ENCODE peak calls at places on chromosomes 4 and X, in five cellular contexts. U is GM06990, C is endothelial cell, Q is HTR-8/SVneo, W is IMR-90. H is an unnamed sample.

GRCh38 chr4:13633671-13634070 is 6.1 kb upstream of the BOD1L1 start:
- DNase-seq in Q (no peak), C (no peak), U (no peak), W (no peak), H (no peak)

GRCh38 chr4:163367651-163368050 is 24.0 kb downstream of the NPY5R start:
- DNase-seq in C (no peak), Q (no peak), W (no peak), U (no peak), H (no peak)

GRCh38 chr4:119623025-119623424 is 5.6 kb downstream of the PDE5A start:
- DNase-seq in U (no peak), C (no peak), Q (no peak), W (peak), H (no peak)

GRCh38 chrX:30663317-30663716 is 10.1 kb downstream of the GK start:
- DNase-seq in U (no peak), W (no peak), C (no peak), Q (no peak), H (no peak)

GRCh38 chr4:40369437-40370278 is 34.5 kb downstream of the CHRNA9 start:
- DNase-seq in C (no peak), W (no peak), U (peak), Q (no peak), H (no peak)

GRCh38 chr4:95637047-95637600 is 88.4 kb upstream of the UNC5C start:
- DNase-seq in U (no peak), W (no peak), Q (no peak), C (peak), H (peak)

GRCh38 chr4:9804918-9805317 is 23.5 kb downstream of the DRD5 start:
- DNase-seq in W (no peak), U (no peak), C (no peak), Q (no peak), H (no peak)

GRCh38 chrX:73944582-73944947 is 359.4 kb upstream of the ZCCHC13 start:
- DNase-seq in W (peak), C (no peak), Q (no peak), U (no peak), H (peak)

GRCh38 chr4:14184265-14184664 is 556.7 kb upstream of the BOD1L1 start:
- DNase-seq in C (peak), W (peak), U (no peak), Q (no peak), H (peak)

GRCh38 chr4:4421356-4421755 is 34.5 kb downstream of the NSG1 start:
- DNase-seq in U (no peak), W (no peak), C (no peak), Q (no peak), H (no peak)